ENCODE peak calls at places on chromosomes 7 and 10, in four cellular contexts. R is aorta, F is foreskin fibroblast, Q is NCI-H510A. T is an unnamed sample.

GRCh38 chr10:18446205-18446604 is 205.2 kb downstream of the NSUN6 start:
- DNase-seq in R (no peak), F (no peak), Q (no peak), T (no peak)

GRCh38 chr10:63666836-63667383 is 145.7 kb downstream of the REEP3 start:
- DNase-seq in R (no peak), F (peak), Q (no peak), T (no peak)

GRCh38 chr10:133400624-133401424 is 6.9 kb downstream of the MTG1 start:
- DNase-seq in R (peak), F (no peak), Q (no peak), T (peak)

GRCh38 chr7:92584953-92585352 is 5.2 kb downstream of the FAM133B start:
- DNase-seq in R (no peak), F (no peak), Q (no peak), T (no peak)

GRCh38 chr10:13969118-13969791 is 361.5 kb downstream of the FRMD4A start:
- DNase-seq in R (no peak), F (no peak), Q (no peak), T (no peak)

GRCh38 chr7:50660040-50660829 is 95.0 kb upstream of the DDC start:
- DNase-seq in R (peak), F (no peak), Q (no peak), T (peak)

GRCh38 chr7:66146701-66147100 is 32.1 kb downstream of the CRCP start:
- DNase-seq in R (no peak), F (peak), Q (no peak), T (no peak)

GRCh38 chr10:86684305-86684704 is 16.0 kb downstream of the LDB3 start:
- DNase-seq in R (peak), F (no peak), Q (no peak), T (no peak)

GRCh38 chr10:132455986-132456847 is 59.2 kb downstream of the PWWP2B start:
- DNase-seq in R (peak), F (no peak), Q (no peak), T (no peak)

GRCh38 chr7:35694161-35694783 is 663 bp downstream of the HERPUD2 start:
- DNase-seq in R (no peak), F (no peak), Q (no peak), T (no peak)

GRCh38 chr10:114508376-114508775 is 104.1 kb upstream of the AFAP1L2 start:
- DNase-seq in R (no peak), F (no peak), Q (no peak), T (no peak)

GRCh38 chr10:101565936-101566332 is 22.1 kb downstream of the POLL start:
- DNase-seq in R (peak), F (no peak), Q (no peak), T (peak)

GRCh38 chr7:24573554-24574338 is 494 bp downstream of the PALS2 start:
- DNase-seq in R (peak), F (peak), Q (peak), T (peak)

GRCh38 chr7:73901823-73902597 is 41.1 kb downstream of the TMEM270 start:
- DNase-seq in R (peak), F (no peak), Q (no peak), T (peak)

GRCh38 chr7:106962751-106963150 is 81.8 kb upstream of the PRKAR2B start:
- DNase-seq in R (no peak), F (no peak), Q (no peak), T (no peak)

GRCh38 chr7:18064242-18064838 is 36.7 kb upstream of the PRPS1L1 start:
- DNase-seq in R (no peak), F (no peak), Q (no peak), T (no peak)

GRCh38 chr7:159231017-159231416 is 86.3 kb upstream of the VIPR2 start:
- DNase-seq in R (no peak), F (no peak), Q (no peak), T (no peak)

GRCh38 chr10:84370268-84370667 is 41.9 kb downstream of the CCSER2 start:
- DNase-seq in R (no peak), F (no peak), Q (no peak), T (no peak)

GRCh38 chr7:57370739-57371098 is 79.3 kb upstream of the ZNF716 start:
- DNase-seq in R (peak), F (no peak), Q (no peak), T (peak)

GRCh38 chr10:123157210-123157609 is 3.0 kb downstream of the BUB3 start:
- DNase-seq in R (no peak), F (no peak), Q (no peak), T (no peak)

GRCh38 chr10:89440262-89440661 is 25.9 kb downstream of the IFIT5 start:
- DNase-seq in R (no peak), F (no peak), Q (no peak), T (no peak)